ENCODE peak calls at places on chromosomes 12 and 14, in eight cellular contexts. R is ecto neural progenitor cell; D is NCI-H1092; G is GM23248; H is activated effector memory CD4-positive, alpha-beta T cell treated with Interleukin-2 at 50 U/mL for 16 hours; A is psoas muscle; N is PC-3; F is activated naive CD8-positive, alpha-beta T cell treated with anti-CD3 and anti-CD28 coated beads for 36 hours. K is an unnamed sample.

GRCh38 chr12:80941916-80942315 is 4.2 kb upstream of the LIN7A start:
- DNase-seq in R (no peak), D (no peak), G (peak), H (no peak), A (no peak), N (peak), F (no peak), K (no peak)

GRCh38 chr12:117816-118345 is 51.3 kb downstream of the IQSEC3 start:
- DNase-seq in R (no peak), D (no peak), G (no peak), H (no peak), A (no peak), N (no peak), F (no peak), K (no peak)

GRCh38 chr14:38669027-38669426 is 413.1 kb upstream of the CLEC14A start:
- DNase-seq in R (no peak), D (no peak), G (no peak), H (no peak), A (no peak), N (no peak), F (no peak), K (no peak)

GRCh38 chr12:75438052-75438754 is 42.4 kb upstream of the GLIPR1 start:
- DNase-seq in R (no peak), D (no peak), G (no peak), H (peak), A (no peak), N (no peak), F (no peak), K (no peak)

GRCh38 chr14:105532735-105533141 is 6.4 kb downstream of the TMEM121 start:
- DNase-seq in R (no peak), D (no peak), G (peak), H (no peak), A (no peak), N (no peak), F (no peak), K (no peak)

GRCh38 chr14:89469210-89470198 is 52.5 kb upstream of the FOXN3 start:
- DNase-seq in R (no peak), D (no peak), G (no peak), H (no peak), A (no peak), N (no peak), F (no peak), K (no peak)

GRCh38 chr12:117466677-117467362 is 105.4 kb upstream of the NOS1 start:
- DNase-seq in R (no peak), D (no peak), G (no peak), H (no peak), A (no peak), N (no peak), F (no peak), K (no peak)

GRCh38 chr12:58917699-58918334 is 2.5 kb downstream of the LRIG3 start:
- DNase-seq in R (no peak), D (no peak), G (peak), H (no peak), A (no peak), N (peak), F (no peak), K (no peak)

GRCh38 chr12:114288071-114288470 is 117.9 kb downstream of the TBX5 start:
- DNase-seq in R (no peak), D (no peak), G (no peak), H (no peak), A (no peak), N (no peak), F (no peak), K (no peak)

GRCh38 chr14:100830681-100831080 is 4.8 kb downstream of the MEG3 start:
- DNase-seq in R (peak), D (no peak), G (no peak), H (no peak), A (no peak), N (no peak), F (no peak), K (no peak)

GRCh38 chr14:86602263-86602662 is 1072.3 kb downstream of the FLRT2 start:
- DNase-seq in R (no peak), D (no peak), G (no peak), H (no peak), A (no peak), N (no peak), F (no peak), K (no peak)

GRCh38 chr14:71629765-71630502 is 302.3 kb upstream of the RGS6 start:
- DNase-seq in R (no peak), D (no peak), G (peak), H (no peak), A (no peak), N (peak), F (no peak), K (no peak)

GRCh38 chr12:67354966-67355365 is 85.8 kb downstream of the CAND1 start:
- DNase-seq in R (no peak), D (no peak), G (peak), H (no peak), A (no peak), N (peak), F (no peak), K (no peak)

GRCh38 chr12:108573310-108573709 is 10.9 kb downstream of the ISCU start:
- DNase-seq in R (peak), D (no peak), G (peak), H (no peak), A (no peak), N (peak), F (peak), K (no peak)

GRCh38 chr14:72434856-72435255 is 459.0 kb downstream of the DPF3 start:
- DNase-seq in R (no peak), D (no peak), G (no peak), H (no peak), A (no peak), N (no peak), F (no peak), K (no peak)

GRCh38 chr14:90717916-90718315 is 98.3 kb downstream of the TTC7B start:
- DNase-seq in R (peak), D (no peak), G (no peak), H (no peak), A (no peak), N (no peak), F (no peak), K (no peak)

GRCh38 chr14:36818794-36819384 is 157.2 kb downstream of the PAX9 start:
- DNase-seq in R (no peak), D (no peak), G (peak), H (no peak), A (no peak), N (peak), F (no peak), K (no peak)

GRCh38 chr12:107612508-107612907 is 73.1 kb upstream of the PWP1 start:
- DNase-seq in R (no peak), D (no peak), G (no peak), H (no peak), A (no peak), N (no peak), F (no peak), K (no peak)

GRCh38 chr12:105084251-105085250 is at the start of gene ALDH1L2:
- DNase-seq in R (peak), D (no peak), G (peak), H (peak), A (peak), N (peak), F (peak), K (peak)

GRCh38 chr12:27619308-27619707 is 76.9 kb upstream of the REP15 start:
- DNase-seq in R (no peak), D (no peak), G (peak), H (no peak), A (no peak), N (peak), F (no peak), K (no peak)

GRCh38 chr12:106282457-106283097 is 20.0 kb upstream of the TCP11L2 start:
- DNase-seq in R (peak), D (no peak), G (peak), H (peak), A (peak), N (peak), F (peak), K (peak)

GRCh38 chr12:131872154-131873046 is 22.0 kb upstream of the ULK1 start:
- DNase-seq in R (no peak), D (no peak), G (peak), H (no peak), A (no peak), N (peak), F (no peak), K (no peak)

GRCh38 chr12:62860501-62861156 is 74.3 kb downstream of the PPM1H start:
- DNase-seq in R (no peak), D (no peak), G (no peak), H (no peak), A (no peak), N (no peak), F (no peak), K (no peak)

GRCh38 chr12:7797698-7798398 is 8.6 kb downstream of the NANOG start:
- DNase-seq in R (no peak), D (no peak), G (peak), H (no peak), A (no peak), N (no peak), F (no peak), K (no peak)

GRCh38 chr12:22333751-22334695 is 484 bp downstream of the ST8SIA1 start:
- DNase-seq in R (peak), D (no peak), G (no peak), H (peak), A (peak), N (no peak), F (no peak), K (peak)

GRCh38 chr12:60308366-60309000 is 712.7 kb downstream of the SLC16A7 start:
- DNase-seq in R (no peak), D (no peak), G (peak), H (no peak), A (no peak), N (peak), F (no peak), K (no peak)

GRCh38 chr14:77024171-77024627 is 4.3 kb downstream of the IRF2BPL start:
- DNase-seq in R (peak), D (no peak), G (peak), H (peak), A (no peak), N (peak), F (peak), K (peak)

GRCh38 chr12:46269429-46270241 is 792 bp upstream of the SLC38A1 start:
- DNase-seq in R (peak), D (no peak), G (peak), H (peak), A (no peak), N (peak), F (peak), K (peak)

GRCh38 chr14:90274808-90275454 is 18.6 kb downstream of the PSMC1 start:
- DNase-seq in R (no peak), D (no peak), G (peak), H (no peak), A (no peak), N (no peak), F (peak), K (no peak)

GRCh38 chr12:53675701-53676607 is at the start of gene ATP5MC2:
- DNase-seq in R (peak), D (peak), G (peak), H (peak), A (peak), N (peak), F (peak), K (peak)

GRCh38 chr12:10634427-10634826 is 21.0 kb upstream of the MAGOHB start:
- DNase-seq in R (no peak), D (no peak), G (peak), H (no peak), A (no peak), N (peak), F (no peak), K (no peak)

GRCh38 chr12:43836455-43836989 is 641 bp downstream of the TMEM117 start:
- DNase-seq in R (no peak), D (no peak), G (peak), H (no peak), A (no peak), N (peak), F (no peak), K (no peak)

GRCh38 chr14:24595046-24595808 is 14.3 kb downstream of the GZMH start:
- DNase-seq in R (no peak), D (no peak), G (no peak), H (no peak), A (no peak), N (no peak), F (no peak), K (no peak)

GRCh38 chr12:102702447-102703114 is 214.5 kb downstream of the PAH start:
- DNase-seq in R (no peak), D (no peak), G (peak), H (no peak), A (peak), N (peak), F (no peak), K (peak)

GRCh38 chr12:42448841-42449240 is 122.9 kb downstream of the PPHLN1 start:
- DNase-seq in R (no peak), D (no peak), G (no peak), H (no peak), A (no peak), N (no peak), F (no peak), K (no peak)

GRCh38 chr12:128178971-128179370 is 88.0 kb upstream of the TMEM132C start:
- DNase-seq in R (peak), D (no peak), G (no peak), H (no peak), A (no peak), N (peak), F (no peak), K (no peak)

GRCh38 chr14:90294872-90295271 is 36.9 kb downstream of the NRDE2 start:
- DNase-seq in R (no peak), D (no peak), G (no peak), H (no peak), A (no peak), N (no peak), F (no peak), K (no peak)

GRCh38 chr14:34682787-34683321 is 31.5 kb downstream of the CFL2 start:
- DNase-seq in R (no peak), D (no peak), G (no peak), H (no peak), A (no peak), N (no peak), F (no peak), K (no peak)